ENCODE peak calls at places on chromosomes 12 and 14, in ten cellular contexts. Y, H, M, Q, X, J, F, P, Z and B are unnamed samples.

GRCh38 chr12:107761502-107761904 is 566 bp upstream of the PRDM4 start:
- DNase-seq in Y (no peak), H (no peak), M (no peak), Q (no peak), X (peak), J (no peak), F (no peak), P (no peak), Z (no peak), B (peak)

GRCh38 chr14:22979748-22980392 is 2.5 kb downstream of the AJUBA start:
- DNase-seq in Y (no peak), H (no peak), M (no peak), Q (peak), X (no peak), J (no peak), F (no peak), P (no peak), Z (no peak), B (no peak)

GRCh38 chr14:68458840-68459469 is 333.9 kb downstream of the ZFP36L1 start:
- DNase-seq in Y (no peak), H (peak), M (peak), Q (peak), X (no peak), J (peak), F (peak), P (no peak), Z (no peak), B (peak)

GRCh38 chr12:124411291-124411878 is 116.5 kb downstream of the RFLNA start:
- DNase-seq in Y (peak), H (no peak), M (no peak), Q (peak), X (no peak), J (peak), F (peak), P (no peak), Z (no peak), B (no peak)

GRCh38 chr12:104602426-104602825 is 145.7 kb downstream of the CHST11 start:
- DNase-seq in Y (no peak), H (no peak), M (no peak), Q (no peak), X (no peak), J (no peak), F (no peak), P (no peak), Z (peak), B (no peak)

GRCh38 chr12:89448951-89449371 is 75.6 kb downstream of the GALNT4 start:
- DNase-seq in Y (no peak), H (no peak), M (no peak), Q (no peak), X (no peak), J (peak), F (no peak), P (no peak), Z (no peak), B (no peak)

GRCh38 chr12:12506541-12506940 is 56.1 kb downstream of the DUSP16 start:
- DNase-seq in Y (no peak), H (no peak), M (no peak), Q (no peak), X (no peak), J (peak), F (no peak), P (no peak), Z (no peak), B (no peak)

GRCh38 chr12:43835656-43836454 is at the start of gene TMEM117:
- DNase-seq in Y (peak), H (peak), M (peak), Q (peak), X (peak), J (peak), F (peak), P (peak), Z (peak), B (peak)

GRCh38 chr12:49349266-49349665 is 2.6 kb downstream of the DNAJC22 start:
- DNase-seq in Y (no peak), H (no peak), M (peak), Q (no peak), X (no peak), J (no peak), F (no peak), P (no peak), Z (no peak), B (no peak)

GRCh38 chr12:76387614-76388013 is 39.4 kb upstream of the BBS10 start:
- DNase-seq in Y (no peak), H (no peak), M (no peak), Q (no peak), X (no peak), J (no peak), F (no peak), P (no peak), Z (no peak), B (no peak)

GRCh38 chr14:102292446-102292845 is 12.5 kb downstream of the MOK start:
- DNase-seq in Y (no peak), H (no peak), M (no peak), Q (no peak), X (no peak), J (no peak), F (no peak), P (no peak), Z (no peak), B (no peak)

GRCh38 chr14:104505085-104506074 is 74.2 kb upstream of the C14orf180 start:
- DNase-seq in Y (no peak), H (no peak), M (no peak), Q (no peak), X (no peak), J (no peak), F (no peak), P (no peak), Z (no peak), B (no peak)

GRCh38 chr14:65239897-65240296 is 137.6 kb upstream of the MAX start:
- DNase-seq in Y (peak), H (no peak), M (no peak), Q (no peak), X (peak), J (no peak), F (no peak), P (no peak), Z (no peak), B (no peak)

GRCh38 chr14:34693228-34693939 is 21.0 kb downstream of the CFL2 start:
- DNase-seq in Y (no peak), H (peak), M (peak), Q (no peak), X (no peak), J (no peak), F (peak), P (no peak), Z (peak), B (peak)

GRCh38 chr12:121652767-121653497 is 16.5 kb downstream of the MORN3 start:
- DNase-seq in Y (no peak), H (no peak), M (no peak), Q (no peak), X (no peak), J (no peak), F (no peak), P (no peak), Z (no peak), B (no peak)